ENCODE peak calls at places on chromosome 18, in nine cellular contexts. D is suprapubic skin; R is MG63; Z is kidney; M is CD8-positive, alpha-beta T cell; S is HepG2; Y is HAP-1; B is psoas muscle; C is esophagus squamous epithelium. Q is an unnamed sample.

GRCh38 chr18:56872140-56872539 is 221.0 kb downstream of the WDR7 start:
- DNase-seq in B (no peak), Z (no peak), R (no peak), Y (no peak), D (no peak), C (no peak), S (no peak), M (no peak), Q (no peak)

GRCh38 chr18:58567453-58568196 is 61.3 kb downstream of the ALPK2 start:
- DNase-seq in M (no peak), Y (no peak), S (peak; percentile 5), B (no peak), R (peak; percentile 74), C (no peak), D (peak; percentile 73), Z (no peak), Q (no peak)

GRCh38 chr18:34122724-34123334 is 101.9 kb downstream of the NOL4 start:
- DNase-seq in C (no peak), D (no peak), M (no peak), Z (no peak), R (peak; percentile 1), S (peak; percentile 36), B (no peak), Y (peak; percentile 48), Q (no peak)

GRCh38 chr18:711693-712400 is 583 bp downstream of the ENOSF1 start:
- DNase-seq in Y (peak; percentile 66), C (no peak), S (peak; percentile 60), M (peak; percentile 78), D (peak; percentile 90), B (peak; percentile 76), Z (peak; percentile 73), R (peak; percentile 56), Q (peak; percentile 37)

GRCh38 chr18:57780318-57781127 is 22.6 kb downstream of the ATP8B1 start:
- DNase-seq in S (no peak), D (no peak), Y (no peak), C (no peak), R (no peak), B (no peak), M (no peak), Z (no peak), Q (no peak)

GRCh38 chr18:12703714-12704113 is 872 bp downstream of the PSMG2 start:
- DNase-seq in D (no peak), S (no peak), R (no peak), B (no peak), M (no peak), Y (peak; percentile 45), C (no peak), Z (no peak), Q (no peak)

GRCh38 chr18:62957885-62958472 is 242.6 kb downstream of the PHLPP1 start:
- DNase-seq in C (no peak), S (peak; percentile 46), Z (no peak), M (no peak), R (peak; percentile 15), B (no peak), Y (no peak), D (no peak), Q (no peak)

GRCh38 chr18:58579561-58580047 is 49.3 kb downstream of the ALPK2 start:
- DNase-seq in R (peak; percentile 74), C (no peak), B (peak; percentile 64), M (no peak), Y (no peak), S (peak; percentile 90), Z (no peak), D (no peak), Q (no peak)

GRCh38 chr18:27627927-27628326 is 442.8 kb upstream of the CHST9 start:
- DNase-seq in M (no peak), Z (no peak), C (no peak), S (no peak), Y (no peak), D (no peak), R (no peak), B (no peak), Q (no peak)

GRCh38 chr18:864872-865273 is 39.8 kb upstream of the ADCYAP1 start:
- DNase-seq in Y (peak; percentile 85), Z (peak; percentile 84), S (peak; percentile 60), C (no peak), M (peak; percentile 68), B (peak; percentile 75), R (peak; percentile 61), D (peak; percentile 69), Q (no peak)

GRCh38 chr18:79387214-79387613 is 8.5 kb upstream of the NFATC1 start:
- DNase-seq in Z (no peak), Y (no peak), M (no peak), S (no peak), R (no peak), C (no peak), D (peak; percentile 43), B (no peak), Q (no peak)

GRCh38 chr18:28576941-28577340 is 400.0 kb upstream of the CDH2 start:
- DNase-seq in D (no peak), M (no peak), C (no peak), S (no peak), Z (no peak), R (no peak), Y (no peak), B (no peak), Q (no peak)

GRCh38 chr18:53753616-53754015 is 470.9 kb downstream of the MBD2 start:
- DNase-seq in B (no peak), Y (no peak), S (no peak), Z (no peak), M (no peak), C (no peak), R (no peak), D (no peak), Q (no peak)

GRCh38 chr18:12336251-12336650 is 28.2 kb downstream of the TUBB6 start:
- DNase-seq in R (no peak), Y (no peak), Z (no peak), M (no peak), D (no peak), S (no peak), C (no peak), B (no peak), Q (no peak)

GRCh38 chr18:71134122-71134521 is 845.3 kb downstream of the SOCS6 start:
- DNase-seq in B (no peak), C (no peak), Y (no peak), D (no peak), R (no peak), S (no peak), M (no peak), Z (no peak), Q (no peak)

GRCh38 chr18:68288408-68288807 is 426.5 kb downstream of the TMX3 start:
- DNase-seq in Y (no peak), M (no peak), C (no peak), D (no peak), R (no peak), B (no peak), Z (no peak), S (no peak), Q (no peak)

GRCh38 chr18:36501100-36501499 is 203.6 kb downstream of the FHOD3 start:
- DNase-seq in R (no peak), Z (no peak), D (no peak), C (no peak), M (no peak), B (no peak), S (no peak), Y (no peak), Q (no peak)

GRCh38 chr18:39945076-39945475 is 2010.0 kb upstream of the PIK3C3 start:
- DNase-seq in Z (no peak), D (no peak), M (no peak), Y (no peak), C (no peak), S (no peak), R (no peak), B (no peak), Q (no peak)

GRCh38 chr18:63869374-63869773 is 18.1 kb upstream of the SERPINB2 start:
- DNase-seq in M (no peak), Y (no peak), R (peak; percentile 56), Z (no peak), S (no peak), C (no peak), B (no peak), D (no peak), Q (no peak)

GRCh38 chr18:25737710-25738251 is 352.6 kb downstream of the SS18 start:
- DNase-seq in R (peak; percentile 70), C (no peak), Z (no peak), B (no peak), M (no peak), Y (no peak), D (no peak), S (peak; percentile 18), Q (no peak)

DNA sequence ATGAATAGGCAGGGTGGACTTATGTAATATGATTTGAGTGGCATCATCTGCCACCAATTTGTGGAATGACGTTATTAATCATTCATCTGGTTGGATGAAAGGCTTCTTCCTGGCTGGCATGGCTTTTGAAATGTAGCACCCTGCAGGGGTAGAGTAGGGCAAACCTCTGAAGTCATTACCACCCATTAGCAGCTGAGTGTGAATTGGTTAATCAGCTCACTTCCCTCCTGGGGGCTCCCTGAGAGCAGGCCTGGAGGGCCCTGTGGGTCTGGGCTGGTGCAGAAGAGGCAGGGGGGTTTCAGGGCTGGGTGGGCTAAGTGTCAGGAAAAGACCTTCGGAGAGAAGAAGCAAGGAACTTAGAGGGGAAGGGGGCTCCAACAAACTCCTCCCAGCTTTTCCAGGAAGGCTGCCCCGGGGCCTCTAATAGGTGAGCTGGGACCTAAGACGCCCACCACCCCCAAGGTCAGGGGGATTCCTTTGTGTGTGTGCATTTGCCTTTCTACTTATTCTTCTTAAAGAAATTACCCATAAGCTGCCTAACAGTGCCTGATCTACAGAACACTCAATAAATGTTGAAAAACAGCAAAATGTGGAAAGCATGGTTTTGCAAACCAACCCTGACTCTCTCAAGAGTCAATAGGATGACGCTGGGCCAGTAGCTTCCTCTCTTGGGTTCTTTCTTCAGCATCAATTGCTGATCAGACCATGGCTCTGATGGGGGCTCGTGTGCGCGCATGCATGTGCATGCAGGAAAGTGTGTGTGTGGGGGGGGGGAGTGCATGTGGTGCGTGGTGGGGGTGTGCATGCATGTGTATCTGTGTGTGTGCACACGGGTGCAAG is 49.7 kb upstream of the ZNF516 start:
- DNase-seq in C (no peak), R (no peak), S (no peak), D (no peak), Z (no peak), Y (no peak), B (no peak), M (no peak), Q (no peak)
- H3K4me3 ChIP-seq in C (no peak overlapping the region), R (no peak overlapping the region), S (no peak overlapping the region), D (no peak overlapping the region), Z (no peak overlapping the region), Y (no peak overlapping the region), B (no peak overlapping the region), M (no peak overlapping the region), Q (no peak overlapping the region)

GRCh38 chr18:55509631-55510372 is 78.2 kb downstream of the TCF4 start:
- DNase-seq in B (no peak), R (peak; percentile 12), M (no peak), S (no peak), Z (no peak), D (no peak), Y (peak; percentile 24), C (no peak), Q (no peak)
- H3K4me3 ChIP-seq in B (peak overlapping the region; percentile 22), R (peak overlapping the region; percentile 37), M (no peak overlapping the region), S (no peak overlapping the region), Z (peak overlapping the region; percentile 42), D (peak overlapping the region; percentile 20), Y (no peak overlapping the region), C (peak overlapping the region; percentile 50), Q (peak overlapping the region; percentile 59)

GRCh38 chr18:30358545-30358944 is 684.0 kb downstream of the DSC3 start:
- DNase-seq in Z (no peak), Y (peak; percentile 44), S (no peak), C (no peak), M (no peak), R (no peak), B (no peak), D (no peak), Q (no peak)
- H3K4me3 ChIP-seq in Z (no peak overlapping the region), Y (no peak overlapping the region), S (no peak overlapping the region), C (no peak overlapping the region), M (no peak overlapping the region), R (no peak overlapping the region), B (no peak overlapping the region), D (no peak overlapping the region), Q (no peak overlapping the region)

GRCh38 chr18:46894124-46894523 is 23.2 kb downstream of the PIAS2 start:
- DNase-seq in B (no peak), Z (no peak), S (no peak), M (no peak), D (no peak), R (no peak), Y (no peak), C (no peak), Q (no peak)
- H3K4me3 ChIP-seq in B (no peak overlapping the region), Z (no peak overlapping the region), S (no peak overlapping the region), M (no peak overlapping the region), D (no peak overlapping the region), R (no peak overlapping the region), Y (no peak overlapping the region), C (no peak overlapping the region), Q (no peak overlapping the region)

Q was measured in thoracic aorta.